ENCODE peak calls at places on chromosomes 16 and 17, in eight cellular contexts. A is AG04450; N is lower lobe of right lung; J is transverse colon; F is fibroblast of lung; U is adrenal gland; L is naive thymus-derived CD4-positive, alpha-beta T cell; G is ovary. R is an unnamed sample. For H3K27me3, the result is how much of the 10 kb centered on the place peaks cover.

GRCh38 chr17:79325707-79326106 is 251.1 kb downstream of the ENGASE start:
- DNase-seq in A (no peak), J (no peak), N (no peak), U (no peak), L (no peak), G (peak), F (no peak), R (peak)

GRCh38 chr16:29701214-29701555 is 22.2 kb downstream of the QPRT start:
- DNase-seq in N (no peak), G (no peak), L (no peak), J (no peak), U (no peak), A (no peak), F (no peak), R (no peak)

GRCh38 chr16:2151188-2152091 is 3.0 kb downstream of the RAB26 start:
- DNase-seq in J (no peak), N (no peak), L (no peak), A (no peak), U (no peak), F (no peak), G (no peak), R (no peak)

GRCh38 chr17:80822700-80823410 is 168.8 kb upstream of the CHMP6 start:
- DNase-seq in G (peak), U (no peak), A (no peak), J (no peak), L (no peak), F (no peak), N (peak), R (peak)

GRCh38 chr17:9472094-9472493 is 103.5 kb downstream of the STX8 start:
- DNase-seq in U (no peak), L (no peak), N (no peak), G (no peak), J (no peak), F (peak), A (no peak), R (no peak)

GRCh38 chr16:89721644-89722391 is 481 bp downstream of the ZNF276 start:
- DNase-seq in F (peak), A (no peak), N (peak), G (peak), L (peak), U (peak), J (peak), R (peak)

GRCh38 chr17:6453279-6454024 is 9.2 kb downstream of the PIMREG start:
- DNase-seq in J (no peak), G (no peak), F (no peak), U (no peak), L (no peak), A (no peak), N (peak), R (peak)

GRCh38 chr16:77788196-77789084 is at the start of gene VAT1L:
- DNase-seq in L (no peak), G (no peak), F (peak), A (no peak), J (no peak), N (no peak), U (peak), R (peak)

GRCh38 chr17:43454888-43455287 is 28.9 kb upstream of the DHX8 start:
- DNase-seq in J (no peak), G (no peak), N (no peak), A (no peak), L (no peak), F (no peak), U (no peak), R (no peak)

GRCh38 chr17:43039646-43040045 is 14.6 kb downstream of the RND2 start:
- DNase-seq in A (no peak), U (no peak), L (no peak), F (no peak), G (no peak), N (no peak), J (no peak), R (no peak)

GRCh38 chr17:60094754-60095153 is 16.0 kb upstream of the HEATR6 start:
- DNase-seq in U (no peak), G (no peak), A (no peak), N (no peak), L (no peak), J (no peak), F (no peak), R (no peak)

GRCh38 chr17:16304832-16305231 is 48.4 kb downstream of the CENPV start:
- DNase-seq in F (peak), G (peak), A (no peak), U (no peak), J (no peak), N (no peak), L (no peak), R (no peak)

GRCh38 chr16:48232459-48233040 is 11.6 kb upstream of the LONP2 start:
- DNase-seq in G (no peak), F (peak), J (no peak), A (no peak), N (no peak), U (no peak), L (no peak), R (no peak)

DNA sequence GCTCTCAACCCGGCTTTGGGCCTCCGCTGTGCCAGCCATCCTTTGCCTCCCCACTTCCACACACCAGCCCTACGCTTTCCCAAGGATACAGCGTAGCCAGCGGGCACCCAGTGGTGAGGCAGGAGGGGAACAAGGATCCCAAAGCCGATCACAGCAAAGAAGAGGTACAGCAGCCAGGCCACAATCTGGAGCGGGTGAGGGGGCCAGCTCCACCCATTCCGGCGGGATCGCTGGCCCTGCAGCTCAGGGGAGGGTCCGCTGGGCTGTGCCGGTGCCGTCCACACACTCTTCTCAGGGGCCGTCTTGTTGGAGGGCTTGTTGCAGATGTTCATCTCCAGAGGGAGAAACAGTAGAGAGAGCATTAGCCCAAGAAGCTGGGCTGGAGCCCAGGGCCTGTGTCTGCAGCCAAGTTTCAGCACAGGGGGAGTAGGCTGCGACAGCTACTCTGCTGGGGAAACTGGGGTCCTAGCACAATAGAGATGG is 10.1 kb downstream of the ZDHHC1 start:
- DNase-seq in A (no peak), L (no peak), N (no peak), U (no peak), F (no peak), G (peak), J (no peak), R (no peak)
- H3K27ac ChIP-seq in A (peak), L (no peak), N (peak), U (no peak), F (peak), G (no peak), J (peak), R (no peak)

DNA sequence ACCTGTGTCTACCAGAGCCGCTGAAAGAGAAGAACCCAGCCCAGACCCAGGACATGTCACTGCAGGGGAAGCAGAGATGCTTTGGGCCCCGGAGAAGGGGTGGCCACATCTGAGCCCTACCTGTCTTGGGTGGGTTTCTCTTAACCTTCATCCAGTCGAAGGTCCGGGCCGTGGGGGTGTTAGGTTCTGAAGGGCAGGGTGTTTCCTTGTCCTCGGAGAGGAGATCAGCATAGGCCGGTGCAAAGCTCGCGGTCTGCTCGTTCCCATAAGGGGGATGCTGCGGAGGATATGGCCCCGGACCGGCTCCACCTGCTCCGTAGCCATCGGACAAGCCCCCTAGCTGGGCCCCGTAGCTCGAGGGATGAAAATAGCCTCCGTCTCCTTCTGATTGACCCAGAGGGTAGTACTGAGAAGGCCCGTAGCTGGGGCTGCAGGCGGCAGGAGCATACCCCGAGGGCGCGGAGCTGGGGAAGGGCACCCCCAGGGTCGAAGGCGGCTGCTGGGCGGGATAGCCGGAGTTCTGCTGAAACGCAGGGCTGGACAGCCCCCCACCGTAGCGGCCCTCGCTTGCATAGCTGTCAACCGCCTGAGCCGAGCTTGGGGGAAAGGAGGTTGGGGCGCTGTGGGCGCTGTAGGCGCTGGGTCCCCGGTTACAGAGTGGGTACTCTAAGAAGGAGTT is 464 bp downstream of the HOXB1 start:
- DNase-seq in U (no peak), G (no peak), L (no peak), F (no peak), A (no peak), J (no peak), N (no peak), R (no peak)
- H3K27me3 ChIP-seq in U (under half), G (under half), L (under half), F (under half), A (under half), J (under half), N (under half), R (under half)

GRCh38 chr17:63555475-63556156 is 5.3 kb downstream of the DCAF7 start:
- DNase-seq in A (no peak), U (no peak), N (no peak), G (no peak), F (no peak), L (no peak), J (no peak), R (no peak)
- H3K27ac ChIP-seq in A (no peak), U (no peak), N (no peak), G (no peak), F (no peak), L (no peak), J (no peak), R (no peak)

GRCh38 chr16:79845734-79846135 is 245.2 kb upstream of the MAF start:
- DNase-seq in U (no peak), N (no peak), F (no peak), A (no peak), J (no peak), G (no peak), L (no peak), R (no peak)

GRCh38 chr16:79847101-79847500 is 246.6 kb upstream of the MAF start:
- DNase-seq in G (no peak), L (no peak), J (no peak), F (no peak), U (no peak), N (no peak), A (no peak), R (no peak)

GRCh38 chr16:79845006-79845733 is 244.6 kb upstream of the MAF start:
- DNase-seq in J (no peak), A (no peak), N (no peak), L (no peak), U (no peak), G (no peak), F (no peak), R (no peak)

GRCh38 chr16:79848739-79849518 is 248.4 kb upstream of the MAF start:
- DNase-seq in F (no peak), A (no peak), J (no peak), G (no peak), L (no peak), N (no peak), U (no peak), R (no peak)

GRCh38 chr16:79847569-79847968 is 247.0 kb upstream of the MAF start:
- DNase-seq in G (no peak), N (no peak), L (no peak), U (no peak), F (no peak), A (no peak), J (no peak), R (no peak)
- H3K27me3 ChIP-seq in G (under half), N (under half), L (under half), U (under half), F (under half), A (under half), J (under half), R (under half)

DNA sequence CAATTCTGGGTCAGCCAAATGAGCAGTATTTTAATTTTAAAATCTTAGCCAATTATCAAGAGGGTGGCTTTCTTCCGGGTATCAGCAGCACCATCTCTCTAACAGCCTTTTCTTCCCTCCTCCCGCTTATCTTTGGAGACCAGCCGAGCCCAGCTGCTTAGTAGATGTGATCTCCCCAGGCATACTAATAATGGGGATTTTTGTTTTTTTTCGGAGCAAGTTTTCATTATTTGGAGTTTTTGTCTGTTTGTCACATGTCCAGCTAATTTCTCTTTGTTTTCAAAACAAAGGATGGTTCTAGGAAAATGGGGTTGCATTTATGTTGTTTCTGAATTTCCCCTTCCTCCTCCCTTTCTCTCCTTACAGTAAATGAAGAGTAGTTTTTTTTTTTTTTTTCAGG is 170.5 kb upstream of the MPHOSPH6 start:
- DNase-seq in G (no peak), F (no peak), J (no peak), L (no peak), U (no peak), A (no peak), N (no peak), R (no peak)
- H3K27ac ChIP-seq in G (no peak), F (no peak), J (no peak), L (no peak), U (no peak), A (no peak), N (no peak), R (no peak)

R was measured in aorta.